ENCODE peak calls at places on chromosomes 6 and 20, in eight cellular contexts. O is gastrocnemius medialis, C is GM12878, A is A549, R is left ventricle myocardium inferior, N is HCT116, W is testis, M is cardiac muscle cell. V is an unnamed sample.

GRCh38 chr6:80254716-80255115 is 148.2 kb downstream of the BCKDHB start:
- DNase-seq in O (no peak), C (no peak), A (no peak), R (no peak), N (no peak), W (no peak), M (no peak), V (no peak)

GRCh38 chr6:145028144-145028818 is 707.0 kb downstream of the EPM2A start:
- DNase-seq in O (no peak), C (no peak), A (peak; percentile 57), R (no peak), N (peak; percentile 71), W (peak; percentile 25), M (peak; percentile 41), V (no peak)

GRCh38 chr20:54524849-54525248 is 49.5 kb downstream of the DOK5 start:
- DNase-seq in O (peak; percentile 7), C (no peak), A (no peak), R (no peak), N (no peak), W (no peak), M (no peak), V (no peak)

GRCh38 chr6:140203611-140204553 is 829.4 kb upstream of the CITED2 start:
- DNase-seq in O (no peak), C (no peak), A (no peak), R (no peak), N (no peak), W (no peak), M (peak; percentile 5), V (no peak)

GRCh38 chr6:45209762-45210161 is 118.4 kb upstream of the RUNX2 start:
- DNase-seq in O (no peak), C (no peak), A (no peak), R (no peak), N (no peak), W (no peak), M (no peak), V (no peak)

GRCh38 chr20:6558361-6558760 is 209.1 kb upstream of the BMP2 start:
- DNase-seq in O (no peak), C (no peak), A (no peak), R (no peak), N (no peak), W (no peak), M (no peak), V (no peak)

GRCh38 chr6:141139461-141139860 is 993.3 kb upstream of the GJE1 start:
- DNase-seq in O (no peak), C (no peak), A (no peak), R (no peak), N (no peak), W (no peak), M (no peak), V (no peak)

GRCh38 chr20:8449120-8449519 is 317.1 kb downstream of the PLCB1 start:
- DNase-seq in O (no peak), C (no peak), A (no peak), R (no peak), N (no peak), W (no peak), M (no peak), V (no peak)

GRCh38 chr6:11810854-11811643 is 32.4 kb upstream of the ADTRP start:
- DNase-seq in O (no peak), C (no peak), A (no peak), R (no peak), N (no peak), W (peak; percentile 85), M (no peak), V (no peak)

GRCh38 chr6:133889557-133890301 is 816 bp downstream of the TCF21 start:
- DNase-seq in O (no peak), C (no peak), A (no peak), R (peak; percentile 36), N (no peak), W (peak; percentile 28), M (peak; percentile 38), V (no peak)

DNA sequence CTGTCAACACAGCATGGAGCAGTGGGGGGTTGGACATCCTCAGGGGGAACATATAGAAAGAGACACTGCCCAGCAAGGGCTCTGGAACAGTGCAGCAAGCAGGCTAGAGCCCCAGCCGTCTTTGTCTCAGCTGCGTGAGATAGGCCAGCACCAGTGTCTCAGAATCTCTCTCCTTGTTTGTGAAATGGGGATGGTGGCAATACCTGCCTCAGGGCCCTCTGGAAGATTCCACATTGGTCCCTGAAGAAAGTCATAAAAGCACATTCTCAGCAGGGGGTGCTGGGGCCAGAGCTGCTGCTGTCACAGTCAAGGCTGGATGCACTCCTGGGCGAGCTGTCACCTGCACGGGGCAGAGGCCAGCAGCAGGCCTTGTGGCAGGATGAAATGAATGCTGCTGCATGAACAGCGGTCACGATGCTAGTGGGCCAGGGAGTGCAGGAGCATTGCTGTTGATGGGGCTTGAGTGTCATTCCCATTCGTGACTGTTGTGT is 121.7 kb downstream of the SYCP2 start:
- DNase-seq in O (no peak), C (no peak), A (no peak), R (no peak), N (no peak), W (peak; percentile 5), M (no peak), V (no peak)
- H3K9me3 ChIP-seq in O (no peaks in the 10 kb centered on the region), C (no peaks in the 10 kb centered on the region), A (no peaks in the 10 kb centered on the region), R (no peaks in the 10 kb centered on the region), N (no peaks in the 10 kb centered on the region), W (no peaks in the 10 kb centered on the region), M (no peaks in the 10 kb centered on the region), V (no peaks in the 10 kb centered on the region)

GRCh38 chr20:4956200-4956810 is 45.0 kb downstream of the SLC23A2 start:
- DNase-seq in O (no peak), C (no peak), A (peak; percentile 76), R (no peak), N (peak; percentile 34), W (no peak), M (peak; percentile 66), V (no peak)
- TF ChIP-seq CTCF in O (peak; percentile 73), C (peak; percentile 82), A (peak; percentile 97), R (peak; percentile 89), N (peak; percentile 72), W (peak; percentile 84), M (peak; percentile 79), V (peak; percentile 75)

GRCh38 chr20:29878777-29879442 is 1378.6 kb upstream of the DEFB115 start:
- DNase-seq in O (no peak), C (no peak), A (no peak), R (no peak), N (no peak), W (no peak), M (no peak), V (peak; percentile 19)
- H3K9me3 ChIP-seq in O (no peaks in the 10 kb centered on the region), C (no peaks in the 10 kb centered on the region), A (peaks cover 7% of the 10 kb centered on the region), R (peaks cover 48% of the 10 kb centered on the region), N (peaks cover 7% of the 10 kb centered on the region), W (no peaks in the 10 kb centered on the region), M (no peaks in the 10 kb centered on the region), V (peaks cover 20% of the 10 kb centered on the region)

GRCh38 chr6:29967379-29968010 is 25.2 kb downstream of the HLA-A start:
- DNase-seq in O (no peak), C (peak; percentile 11), A (no peak), R (no peak), N (peak; percentile 60), W (no peak), M (no peak), V (peak; percentile 75)
- TF ChIP-seq CTCF in O (no peak), C (peak; percentile 41), A (peak; percentile 26), R (peak; percentile 37), N (peak; percentile 22), W (no peak), M (peak; percentile 41), V (peak; percentile 49)

DNA sequence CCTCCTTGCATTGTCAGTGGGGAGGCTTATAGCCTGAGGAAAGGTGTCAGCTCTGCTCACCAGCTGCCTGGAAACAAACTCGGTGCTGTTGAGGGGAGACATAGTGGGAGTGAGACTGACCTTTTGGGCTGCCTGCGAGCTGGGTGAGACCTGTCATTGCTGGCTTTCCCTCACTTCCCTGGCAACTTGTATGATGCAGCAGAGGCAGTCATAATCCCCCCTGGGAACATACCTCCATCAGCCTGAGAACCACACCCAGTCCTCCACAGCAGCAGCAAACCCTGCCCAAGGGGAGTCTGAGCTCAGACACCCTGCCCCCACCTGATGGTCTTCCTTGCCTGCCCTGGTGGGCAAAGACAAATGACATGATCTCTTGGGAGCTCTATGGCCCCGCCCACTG is 521.2 kb upstream of the IMPG1 start:
- DNase-seq in O (no peak), C (no peak), A (no peak), R (no peak), N (no peak), W (no peak), M (no peak), V (no peak)
- H3K9me3 ChIP-seq in O (no peaks in the 10 kb centered on the region), C (no peaks in the 10 kb centered on the region), A (no peaks in the 10 kb centered on the region), R (peaks cover 16% of the 10 kb centered on the region), N (no peaks in the 10 kb centered on the region), W (no peaks in the 10 kb centered on the region), M (no peaks in the 10 kb centered on the region), V (no peaks in the 10 kb centered on the region)

GRCh38 chr6:147204060-147204785 is at the start of gene STXBP5:
- DNase-seq in O (peak; percentile 24), C (no peak), A (peak; percentile 32), R (peak; percentile 58), N (no peak), W (peak; percentile 72), M (peak; percentile 64), V (peak; percentile 63)
- TF ChIP-seq CTCF in O (no peak), C (no peak), A (no peak), R (no peak), N (no peak), W (no peak), M (no peak), V (no peak)

DNA sequence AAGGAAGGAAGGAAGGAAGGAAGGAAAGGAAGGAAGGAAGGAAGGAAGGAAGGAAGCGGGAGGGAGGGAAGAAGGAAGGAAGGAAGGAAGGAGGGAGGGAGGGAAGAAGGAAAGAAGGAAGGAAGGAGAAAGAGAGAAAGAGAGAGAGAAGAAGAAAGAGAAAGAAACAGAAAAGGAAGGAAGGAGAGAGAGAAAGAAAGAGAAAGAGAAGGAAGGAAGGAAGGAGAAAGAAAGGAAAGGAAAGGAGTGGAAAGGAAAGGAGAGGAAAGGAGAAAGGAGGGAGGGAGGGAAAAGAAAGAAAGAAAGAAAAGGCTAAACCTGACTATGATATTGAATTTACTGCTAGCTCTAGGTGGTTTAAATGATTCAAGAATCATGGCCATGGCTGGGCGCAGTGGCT is 5.3 kb upstream of the ASIP start:
- DNase-seq in O (no peak), C (no peak), A (no peak), R (no peak), N (no peak), W (no peak), M (no peak), V (no peak)
- H3K9me3 ChIP-seq in O (no peaks in the 10 kb centered on the region), C (no peaks in the 10 kb centered on the region), A (peaks cover 17% of the 10 kb centered on the region), R (peaks cover 34% of the 10 kb centered on the region), N (peaks cover 3% of the 10 kb centered on the region), W (no peaks in the 10 kb centered on the region), M (no peaks in the 10 kb centered on the region), V (peaks cover 19% of the 10 kb centered on the region)

GRCh38 chr20:45374101-45374467 is 4.0 kb downstream of the TP53TG5 start:
- DNase-seq in O (no peak), C (no peak), A (no peak), R (no peak), N (no peak), W (no peak), M (no peak), V (no peak)
- TF ChIP-seq CTCF in O (no peak), C (no peak), A (no peak), R (no peak), N (no peak), W (no peak), M (no peak), V (no peak)

V was measured in transverse colon.